ENCODE peak calls at places on chromosomes 6 and 20, in five cellular contexts. One of them, this sample, is unnamed.

GRCh38 chr6:130872250-130873095 is 45.3 kb downstream of the SMLR1 start:
- DNase-seq in endothelial cell: peak; percentile 73
- DNase-seq in MM.1S: peak; percentile 67
- DNase-seq in HFFc6: peak; percentile 16
- DNase-seq in stimulated activated effector memory CD8-positive, alpha-beta T cell treated with anti-CD3 and anti-CD28 coated beads, Interleukin-12 subunit alpha, Interleukin-12 subunit beta, amount 100 ng/mL, for 72 hours: peak; percentile 61
- DNase-seq in this sample: peak; percentile 67

GRCh38 chr6:26126394-26127221 is 39.4 kb downstream of the HFE start:
- DNase-seq in stimulated activated effector memory CD8-positive, alpha-beta T cell treated with anti-CD3 and anti-CD28 coated beads, Interleukin-12 subunit alpha, Interleukin-12 subunit beta, amount 100 ng/mL, for 72 hours: no peak
- DNase-seq in HFFc6: no peak
- DNase-seq in endothelial cell: peak; percentile 53
- DNase-seq in MM.1S: peak; percentile 19
- DNase-seq in this sample: peak; percentile 52

GRCh38 chr6:139776051-139776450 is 401.6 kb upstream of the CITED2 start:
- DNase-seq in HFFc6: no peak
- DNase-seq in MM.1S: no peak
- DNase-seq in endothelial cell: no peak
- DNase-seq in stimulated activated effector memory CD8-positive, alpha-beta T cell treated with anti-CD3 and anti-CD28 coated beads, Interleukin-12 subunit alpha, Interleukin-12 subunit beta, amount 100 ng/mL, for 72 hours: no peak
- DNase-seq in this sample: no peak

GRCh38 chr20:62714006-62714405 is 5.4 kb downstream of the NTSR1 start:
- DNase-seq in endothelial cell: no peak
- DNase-seq in HFFc6: no peak
- DNase-seq in stimulated activated effector memory CD8-positive, alpha-beta T cell treated with anti-CD3 and anti-CD28 coated beads, Interleukin-12 subunit alpha, Interleukin-12 subunit beta, amount 100 ng/mL, for 72 hours: no peak
- DNase-seq in MM.1S: no peak
- DNase-seq in this sample: no peak

GRCh38 chr20:63326314-63327228 is 33.6 kb downstream of the COL20A1 start:
- DNase-seq in MM.1S: no peak
- DNase-seq in endothelial cell: no peak
- DNase-seq in stimulated activated effector memory CD8-positive, alpha-beta T cell treated with anti-CD3 and anti-CD28 coated beads, Interleukin-12 subunit alpha, Interleukin-12 subunit beta, amount 100 ng/mL, for 72 hours: no peak
- DNase-seq in HFFc6: no peak
- DNase-seq in this sample: peak; percentile 48

GRCh38 chr6:161434921-161435411 is 161.1 kb upstream of the AGPAT4 start:
- DNase-seq in HFFc6: peak; percentile 62
- DNase-seq in endothelial cell: no peak
- DNase-seq in stimulated activated effector memory CD8-positive, alpha-beta T cell treated with anti-CD3 and anti-CD28 coated beads, Interleukin-12 subunit alpha, Interleukin-12 subunit beta, amount 100 ng/mL, for 72 hours: no peak
- DNase-seq in MM.1S: no peak
- DNase-seq in this sample: no peak

GRCh38 chr6:44701637-44702101 is 314.2 kb downstream of the CDC5L start:
- DNase-seq in endothelial cell: no peak
- DNase-seq in HFFc6: no peak
- DNase-seq in MM.1S: no peak
- DNase-seq in stimulated activated effector memory CD8-positive, alpha-beta T cell treated with anti-CD3 and anti-CD28 coated beads, Interleukin-12 subunit alpha, Interleukin-12 subunit beta, amount 100 ng/mL, for 72 hours: no peak
- DNase-seq in this sample: no peak

GRCh38 chr6:53623497-53623896 is 42.1 kb downstream of the KLHL31 start:
- DNase-seq in endothelial cell: no peak
- DNase-seq in HFFc6: no peak
- DNase-seq in stimulated activated effector memory CD8-positive, alpha-beta T cell treated with anti-CD3 and anti-CD28 coated beads, Interleukin-12 subunit alpha, Interleukin-12 subunit beta, amount 100 ng/mL, for 72 hours: no peak
- DNase-seq in MM.1S: no peak
- DNase-seq in this sample: no peak

GRCh38 chr6:90256698-90257485 is 39.8 kb downstream of the BACH2 start:
- DNase-seq in HFFc6: peak; percentile 59
- DNase-seq in MM.1S: no peak
- DNase-seq in endothelial cell: no peak
- DNase-seq in stimulated activated effector memory CD8-positive, alpha-beta T cell treated with anti-CD3 and anti-CD28 coated beads, Interleukin-12 subunit alpha, Interleukin-12 subunit beta, amount 100 ng/mL, for 72 hours: no peak
- DNase-seq in this sample: no peak

GRCh38 chr6:144330588-144330987 is 45.5 kb downstream of the UTRN start:
- DNase-seq in stimulated activated effector memory CD8-positive, alpha-beta T cell treated with anti-CD3 and anti-CD28 coated beads, Interleukin-12 subunit alpha, Interleukin-12 subunit beta, amount 100 ng/mL, for 72 hours: no peak
- DNase-seq in endothelial cell: no peak
- DNase-seq in MM.1S: no peak
- DNase-seq in HFFc6: no peak
- DNase-seq in this sample: no peak

GRCh38 chr20:46207031-46207549 is 89.0 kb downstream of the CD40 start:
- DNase-seq in stimulated activated effector memory CD8-positive, alpha-beta T cell treated with anti-CD3 and anti-CD28 coated beads, Interleukin-12 subunit alpha, Interleukin-12 subunit beta, amount 100 ng/mL, for 72 hours: no peak
- DNase-seq in HFFc6: no peak
- DNase-seq in MM.1S: no peak
- DNase-seq in endothelial cell: no peak
- DNase-seq in this sample: no peak

GRCh38 chr6:170290306-170291128 is at the start of gene DLL1:
- DNase-seq in HFFc6: no peak
- DNase-seq in stimulated activated effector memory CD8-positive, alpha-beta T cell treated with anti-CD3 and anti-CD28 coated beads, Interleukin-12 subunit alpha, Interleukin-12 subunit beta, amount 100 ng/mL, for 72 hours: no peak
- DNase-seq in endothelial cell: peak; percentile 85
- DNase-seq in MM.1S: no peak
- DNase-seq in this sample: no peak

GRCh38 chr20:57685134-57685851 is 24.5 kb downstream of the PMEPA1 start:
- DNase-seq in HFFc6: no peak
- DNase-seq in stimulated activated effector memory CD8-positive, alpha-beta T cell treated with anti-CD3 and anti-CD28 coated beads, Interleukin-12 subunit alpha, Interleukin-12 subunit beta, amount 100 ng/mL, for 72 hours: no peak
- DNase-seq in endothelial cell: no peak
- DNase-seq in MM.1S: no peak
- DNase-seq in this sample: peak; percentile 28

GRCh38 chr6:93916716-93917115 is 497.4 kb upstream of the EPHA7 start:
- DNase-seq in HFFc6: no peak
- DNase-seq in MM.1S: no peak
- DNase-seq in endothelial cell: no peak
- DNase-seq in stimulated activated effector memory CD8-positive, alpha-beta T cell treated with anti-CD3 and anti-CD28 coated beads, Interleukin-12 subunit alpha, Interleukin-12 subunit beta, amount 100 ng/mL, for 72 hours: no peak
- DNase-seq in this sample: no peak

GRCh38 chr6:25504661-25505060 is 147.4 kb upstream of the SCGN start:
- DNase-seq in endothelial cell: no peak
- DNase-seq in HFFc6: peak; percentile 21
- DNase-seq in stimulated activated effector memory CD8-positive, alpha-beta T cell treated with anti-CD3 and anti-CD28 coated beads, Interleukin-12 subunit alpha, Interleukin-12 subunit beta, amount 100 ng/mL, for 72 hours: no peak
- DNase-seq in MM.1S: no peak
- DNase-seq in this sample: no peak

GRCh38 chr6:137711929-137712328 is 155.1 kb upstream of the TNFAIP3 start:
- DNase-seq in MM.1S: no peak
- DNase-seq in stimulated activated effector memory CD8-positive, alpha-beta T cell treated with anti-CD3 and anti-CD28 coated beads, Interleukin-12 subunit alpha, Interleukin-12 subunit beta, amount 100 ng/mL, for 72 hours: no peak
- DNase-seq in HFFc6: no peak
- DNase-seq in endothelial cell: no peak
- DNase-seq in this sample: no peak

GRCh38 chr6:67496191-67496590 is 1138.9 kb upstream of the ADGRB3 start:
- DNase-seq in HFFc6: no peak
- DNase-seq in MM.1S: no peak
- DNase-seq in stimulated activated effector memory CD8-positive, alpha-beta T cell treated with anti-CD3 and anti-CD28 coated beads, Interleukin-12 subunit alpha, Interleukin-12 subunit beta, amount 100 ng/mL, for 72 hours: no peak
- DNase-seq in endothelial cell: no peak
- DNase-seq in this sample: no peak

GRCh38 chr6:69279805-69280204 is 517.0 kb downstream of the LMBRD1 start:
- DNase-seq in endothelial cell: no peak
- DNase-seq in stimulated activated effector memory CD8-positive, alpha-beta T cell treated with anti-CD3 and anti-CD28 coated beads, Interleukin-12 subunit alpha, Interleukin-12 subunit beta, amount 100 ng/mL, for 72 hours: no peak
- DNase-seq in MM.1S: no peak
- DNase-seq in HFFc6: no peak
- DNase-seq in this sample: no peak

GRCh38 chr20:22339091-22339881 is 245.1 kb downstream of the FOXA2 start:
- DNase-seq in HFFc6: peak; percentile 31
- DNase-seq in stimulated activated effector memory CD8-positive, alpha-beta T cell treated with anti-CD3 and anti-CD28 coated beads, Interleukin-12 subunit alpha, Interleukin-12 subunit beta, amount 100 ng/mL, for 72 hours: no peak
- DNase-seq in endothelial cell: peak; percentile 70
- DNase-seq in MM.1S: peak; percentile 75
- DNase-seq in this sample: peak; percentile 65

GRCh38 chr6:103826209-103826608 is 1033.5 kb downstream of the HACE1 start:
- DNase-seq in HFFc6: no peak
- DNase-seq in stimulated activated effector memory CD8-positive, alpha-beta T cell treated with anti-CD3 and anti-CD28 coated beads, Interleukin-12 subunit alpha, Interleukin-12 subunit beta, amount 100 ng/mL, for 72 hours: no peak
- DNase-seq in MM.1S: no peak
- DNase-seq in endothelial cell: no peak
- DNase-seq in this sample: no peak

GRCh38 chr6:92024071-92024470 is 1395.3 kb downstream of the EPHA7 start:
- DNase-seq in stimulated activated effector memory CD8-positive, alpha-beta T cell treated with anti-CD3 and anti-CD28 coated beads, Interleukin-12 subunit alpha, Interleukin-12 subunit beta, amount 100 ng/mL, for 72 hours: no peak
- DNase-seq in HFFc6: no peak
- DNase-seq in MM.1S: no peak
- DNase-seq in endothelial cell: no peak
- DNase-seq in this sample: no peak

GRCh38 chr6:142902636-142903053 is 42.3 kb downstream of the HIVEP2 start:
- DNase-seq in endothelial cell: no peak
- DNase-seq in HFFc6: peak; percentile 95
- DNase-seq in MM.1S: no peak
- DNase-seq in stimulated activated effector memory CD8-positive, alpha-beta T cell treated with anti-CD3 and anti-CD28 coated beads, Interleukin-12 subunit alpha, Interleukin-12 subunit beta, amount 100 ng/mL, for 72 hours: peak; percentile 55
- DNase-seq in this sample: no peak

GRCh38 chr6:115551510-115551909 is 509.2 kb downstream of the FRK start:
- DNase-seq in stimulated activated effector memory CD8-positive, alpha-beta T cell treated with anti-CD3 and anti-CD28 coated beads, Interleukin-12 subunit alpha, Interleukin-12 subunit beta, amount 100 ng/mL, for 72 hours: no peak
- DNase-seq in HFFc6: no peak
- DNase-seq in endothelial cell: no peak
- DNase-seq in MM.1S: no peak
- DNase-seq in this sample: no peak

GRCh38 chr20:23095504-23095903 is 9.4 kb upstream of the CD93 start:
- DNase-seq in MM.1S: no peak
- DNase-seq in HFFc6: no peak
- DNase-seq in endothelial cell: no peak
- DNase-seq in stimulated activated effector memory CD8-positive, alpha-beta T cell treated with anti-CD3 and anti-CD28 coated beads, Interleukin-12 subunit alpha, Interleukin-12 subunit beta, amount 100 ng/mL, for 72 hours: no peak
- DNase-seq in this sample: no peak

GRCh38 chr20:61572312-61572711 is 320.3 kb downstream of the CDH4 start:
- DNase-seq in HFFc6: no peak
- DNase-seq in endothelial cell: no peak
- DNase-seq in stimulated activated effector memory CD8-positive, alpha-beta T cell treated with anti-CD3 and anti-CD28 coated beads, Interleukin-12 subunit alpha, Interleukin-12 subunit beta, amount 100 ng/mL, for 72 hours: no peak
- DNase-seq in MM.1S: no peak
- DNase-seq in this sample: no peak

GRCh38 chr6:11232177-11232967 is at the start of gene NEDD9:
- DNase-seq in stimulated activated effector memory CD8-positive, alpha-beta T cell treated with anti-CD3 and anti-CD28 coated beads, Interleukin-12 subunit alpha, Interleukin-12 subunit beta, amount 100 ng/mL, for 72 hours: peak; percentile 77
- DNase-seq in HFFc6: peak; percentile 96
- DNase-seq in endothelial cell: peak; percentile 87
- DNase-seq in MM.1S: peak; percentile 96
- DNase-seq in this sample: peak; percentile 90

GRCh38 chr20:48736231-48736630 is 91.6 kb downstream of the PREX1 start:
- DNase-seq in endothelial cell: no peak
- DNase-seq in stimulated activated effector memory CD8-positive, alpha-beta T cell treated with anti-CD3 and anti-CD28 coated beads, Interleukin-12 subunit alpha, Interleukin-12 subunit beta, amount 100 ng/mL, for 72 hours: no peak
- DNase-seq in MM.1S: no peak
- DNase-seq in HFFc6: no peak
- DNase-seq in this sample: no peak

GRCh38 chr6:90290991-90291390 is 5.7 kb downstream of the BACH2 start:
- DNase-seq in HFFc6: no peak
- DNase-seq in endothelial cell: no peak
- DNase-seq in stimulated activated effector memory CD8-positive, alpha-beta T cell treated with anti-CD3 and anti-CD28 coated beads, Interleukin-12 subunit alpha, Interleukin-12 subunit beta, amount 100 ng/mL, for 72 hours: no peak
- DNase-seq in MM.1S: no peak
- DNase-seq in this sample: no peak

GRCh38 chr6:136791296-136792065 is 796 bp downstream of the MAP3K5 start:
- DNase-seq in MM.1S: peak; percentile 73
- DNase-seq in HFFc6: peak; percentile 23
- DNase-seq in endothelial cell: peak; percentile 18
- DNase-seq in stimulated activated effector memory CD8-positive, alpha-beta T cell treated with anti-CD3 and anti-CD28 coated beads, Interleukin-12 subunit alpha, Interleukin-12 subunit beta, amount 100 ng/mL, for 72 hours: peak; percentile 28
- DNase-seq in this sample: peak; percentile 81

GRCh38 chr6:88866856-88867255 is 96.6 kb downstream of the RNGTT start:
- DNase-seq in stimulated activated effector memory CD8-positive, alpha-beta T cell treated with anti-CD3 and anti-CD28 coated beads, Interleukin-12 subunit alpha, Interleukin-12 subunit beta, amount 100 ng/mL, for 72 hours: no peak
- DNase-seq in HFFc6: no peak
- DNase-seq in endothelial cell: no peak
- DNase-seq in MM.1S: no peak
- DNase-seq in this sample: no peak

GRCh38 chr20:2217857-2218529 is 77.8 kb upstream of the TGM3 start:
- DNase-seq in stimulated activated effector memory CD8-positive, alpha-beta T cell treated with anti-CD3 and anti-CD28 coated beads, Interleukin-12 subunit alpha, Interleukin-12 subunit beta, amount 100 ng/mL, for 72 hours: no peak
- DNase-seq in MM.1S: no peak
- DNase-seq in HFFc6: no peak
- DNase-seq in endothelial cell: no peak
- DNase-seq in this sample: no peak

GRCh38 chr6:116556065-116556464 is 2.5 kb downstream of the CALHM4 start:
- DNase-seq in MM.1S: no peak
- DNase-seq in endothelial cell: no peak
- DNase-seq in HFFc6: peak; percentile 76
- DNase-seq in stimulated activated effector memory CD8-positive, alpha-beta T cell treated with anti-CD3 and anti-CD28 coated beads, Interleukin-12 subunit alpha, Interleukin-12 subunit beta, amount 100 ng/mL, for 72 hours: no peak
- DNase-seq in this sample: no peak

GRCh38 chr6:94389218-94389617 is 969.9 kb upstream of the EPHA7 start:
- DNase-seq in HFFc6: no peak
- DNase-seq in MM.1S: no peak
- DNase-seq in endothelial cell: no peak
- DNase-seq in stimulated activated effector memory CD8-positive, alpha-beta T cell treated with anti-CD3 and anti-CD28 coated beads, Interleukin-12 subunit alpha, Interleukin-12 subunit beta, amount 100 ng/mL, for 72 hours: no peak
- DNase-seq in this sample: no peak

GRCh38 chr6:142384455-142385332 is 82.9 kb downstream of the ADGRG6 start:
- DNase-seq in MM.1S: no peak
- DNase-seq in HFFc6: peak; percentile 36
- DNase-seq in endothelial cell: no peak
- DNase-seq in stimulated activated effector memory CD8-positive, alpha-beta T cell treated with anti-CD3 and anti-CD28 coated beads, Interleukin-12 subunit alpha, Interleukin-12 subunit beta, amount 100 ng/mL, for 72 hours: no peak
- DNase-seq in this sample: no peak

GRCh38 chr20:12318043-12318442 is 400.4 kb downstream of the BTBD3 start:
- DNase-seq in HFFc6: no peak
- DNase-seq in endothelial cell: no peak
- DNase-seq in MM.1S: no peak
- DNase-seq in stimulated activated effector memory CD8-positive, alpha-beta T cell treated with anti-CD3 and anti-CD28 coated beads, Interleukin-12 subunit alpha, Interleukin-12 subunit beta, amount 100 ng/mL, for 72 hours: no peak
- DNase-seq in this sample: no peak

GRCh38 chr6:35487653-35488516 is 9.0 kb downstream of the TEAD3 start:
- DNase-seq in MM.1S: no peak
- DNase-seq in stimulated activated effector memory CD8-positive, alpha-beta T cell treated with anti-CD3 and anti-CD28 coated beads, Interleukin-12 subunit alpha, Interleukin-12 subunit beta, amount 100 ng/mL, for 72 hours: no peak
- DNase-seq in endothelial cell: no peak
- DNase-seq in HFFc6: peak; percentile 38
- DNase-seq in this sample: no peak

GRCh38 chr6:19204445-19204844 is 632.7 kb upstream of the ID4 start:
- DNase-seq in endothelial cell: no peak
- DNase-seq in HFFc6: no peak
- DNase-seq in MM.1S: no peak
- DNase-seq in stimulated activated effector memory CD8-positive, alpha-beta T cell treated with anti-CD3 and anti-CD28 coated beads, Interleukin-12 subunit alpha, Interleukin-12 subunit beta, amount 100 ng/mL, for 72 hours: no peak
- DNase-seq in this sample: no peak

GRCh38 chr20:46464451-46464850 is 48.9 kb downstream of the ZNF334 start:
- DNase-seq in endothelial cell: no peak
- DNase-seq in stimulated activated effector memory CD8-positive, alpha-beta T cell treated with anti-CD3 and anti-CD28 coated beads, Interleukin-12 subunit alpha, Interleukin-12 subunit beta, amount 100 ng/mL, for 72 hours: no peak
- DNase-seq in HFFc6: no peak
- DNase-seq in MM.1S: no peak
- DNase-seq in this sample: no peak

This sample was measured in OCI-LY7.